ENCODE peak calls at places on chromosomes 12 and 14, in six cellular contexts. K is ascending aorta, S is Caco-2, C is retinal pigment epithelial cell, M is spleen, F is GM12865. O is an unnamed sample.

GRCh38 chr12:27486986-27487385 is 37.0 kb upstream of the PPFIBP1 start:
- DNase-seq in M (no peak), K (no peak), C (no peak), S (no peak), F (no peak), O (no peak)

GRCh38 chr12:27979145-27979544 is 6.6 kb upstream of the PTHLH start:
- DNase-seq in F (no peak), C (no peak), M (no peak), S (no peak), K (no peak), O (no peak)

GRCh38 chr14:101151226-101151929 is 247.9 kb upstream of the RTL1 start:
- DNase-seq in K (no peak), F (no peak), M (no peak), C (no peak), S (no peak), O (no peak)

GRCh38 chr14:101717663-101718490 is 43.6 kb upstream of the PPP2R5C start:
- DNase-seq in K (peak), C (no peak), S (peak), F (no peak), M (no peak), O (no peak)

GRCh38 chr12:60107992-60108391 is 512.2 kb downstream of the SLC16A7 start:
- DNase-seq in M (no peak), S (no peak), K (no peak), F (no peak), C (no peak), O (no peak)

GRCh38 chr14:59890676-59891075 is 20.1 kb upstream of the RTN1 start:
- DNase-seq in F (no peak), M (no peak), C (no peak), S (no peak), K (no peak), O (no peak)

GRCh38 chr12:98519257-98519907 is 4.0 kb downstream of the TMPO start:
- DNase-seq in S (no peak), F (no peak), C (no peak), M (no peak), K (no peak), O (no peak)

GRCh38 chr12:121483950-121484349 is 84.0 kb downstream of the RNF34 start:
- DNase-seq in S (no peak), F (no peak), K (no peak), M (no peak), C (no peak), O (no peak)

GRCh38 chr12:57993834-57994233 is 52.5 kb downstream of the ATP23 start:
- DNase-seq in S (no peak), C (no peak), F (no peak), M (no peak), K (no peak), O (no peak)

GRCh38 chr12:57992001-57992400 is 50.6 kb downstream of the ATP23 start:
- DNase-seq in K (no peak), M (no peak), S (no peak), C (no peak), F (no peak), O (no peak)

GRCh38 chr12:57990241-57990883 is 49.0 kb downstream of the ATP23 start:
- DNase-seq in F (no peak), K (no peak), M (no peak), S (no peak), C (no peak), O (no peak)

GRCh38 chr12:57989837-57990236 is 48.5 kb downstream of the ATP23 start:
- DNase-seq in F (no peak), M (no peak), K (no peak), S (no peak), C (no peak), O (no peak)

DNA sequence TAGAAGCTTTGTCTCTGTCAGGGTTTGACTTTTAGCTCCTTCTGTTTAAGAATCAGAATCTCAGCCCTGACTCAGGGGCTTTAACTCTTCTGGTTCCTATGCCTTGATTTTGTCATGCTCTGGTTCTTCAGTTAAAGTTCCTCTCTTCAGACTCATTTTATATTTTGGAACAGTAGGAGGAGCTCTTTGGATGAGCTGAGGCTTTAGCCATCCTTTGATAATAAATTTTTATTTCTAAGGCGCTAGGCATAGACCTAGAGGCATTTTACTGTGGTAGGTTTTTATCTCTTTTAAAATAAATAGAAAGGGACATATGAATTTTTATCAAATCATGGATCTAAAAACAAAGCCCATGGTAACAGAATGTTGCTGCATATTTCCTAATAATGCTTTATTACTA is 51.7 kb downstream of the ATP23 start:
- DNase-seq in M (no peak), S (no peak), F (no peak), C (no peak), K (no peak), O (no peak)
- TF ChIP-seq CTCF in M (no peak), S (no peak), F (no peak), C (no peak), K (no peak), O (no peak)

GRCh38 chr12:57439762-57440266 is 5.2 kb downstream of the INHBC start:
- DNase-seq in C (no peak), F (no peak), K (no peak), M (no peak), S (peak), O (no peak)
- TF ChIP-seq CTCF in C (no peak), F (no peak), K (no peak), M (no peak), S (no peak), O (no peak)

DNA sequence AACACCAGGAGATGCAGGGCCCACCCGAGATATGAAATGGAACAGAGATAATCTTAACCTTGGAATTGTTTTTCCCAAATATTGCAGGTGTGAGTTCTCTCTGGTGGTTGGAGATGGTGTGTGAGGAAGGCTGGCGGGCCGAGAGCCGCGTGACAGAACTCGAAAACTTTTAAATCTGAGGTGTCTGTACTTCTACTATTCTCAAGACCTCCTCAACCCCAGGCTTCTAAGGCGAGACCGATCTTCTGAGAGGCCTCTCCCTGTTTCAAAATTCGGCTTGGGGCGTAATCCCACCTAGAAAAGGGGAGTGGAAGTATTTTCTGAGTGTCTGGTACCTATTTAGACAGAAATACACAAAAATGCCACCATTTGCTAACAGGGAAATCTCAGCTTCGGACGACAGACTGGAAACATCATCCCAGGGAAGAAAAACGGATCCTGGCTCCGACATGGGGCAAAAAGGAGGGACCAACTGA is 610 bp downstream of the SARNP start:
- DNase-seq in K (peak), F (no peak), C (no peak), M (no peak), S (no peak), O (no peak)
- TF ChIP-seq CTCF in K (no peak), F (no peak), C (no peak), M (no peak), S (no peak), O (no peak)

GRCh38 chr14:99065551-99065950 is 206.4 kb downstream of the BCL11B start:
- DNase-seq in F (no peak), K (no peak), C (no peak), S (no peak), M (no peak), O (no peak)
- TF ChIP-seq CTCF in F (no peak), K (no peak), C (no peak), S (no peak), M (no peak), O (no peak)

GRCh38 chr12:105754313-105754712 is 384.4 kb downstream of the NUAK1 start:
- DNase-seq in M (no peak), S (no peak), K (no peak), C (no peak), F (no peak), O (no peak)

GRCh38 chr12:105761075-105761474 is 377.7 kb downstream of the NUAK1 start:
- DNase-seq in F (no peak), C (no peak), K (no peak), M (no peak), S (no peak), O (no peak)

GRCh38 chr12:105764216-105764835 is 374.4 kb downstream of the NUAK1 start:
- DNase-seq in M (no peak), C (no peak), F (no peak), K (no peak), S (no peak), O (no peak)

DNA sequence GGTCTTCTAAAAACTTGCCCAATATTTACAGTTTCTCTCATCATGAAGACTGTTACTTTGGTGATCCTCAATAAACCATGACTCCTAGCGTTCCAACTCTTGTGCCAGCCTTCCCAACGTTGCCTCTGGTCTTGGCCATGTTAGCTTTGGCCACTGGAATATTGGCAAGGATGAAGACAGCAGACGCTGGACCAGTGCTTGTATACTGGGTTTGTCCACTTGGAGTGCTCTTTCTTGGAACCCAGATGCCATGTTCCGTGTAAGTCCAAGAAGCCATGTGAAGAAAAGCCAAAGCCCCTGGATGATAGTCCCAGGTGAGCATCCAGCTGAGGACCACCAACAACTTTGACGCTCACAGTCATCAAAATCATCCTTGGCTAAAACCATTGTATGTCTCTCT is 379.6 kb downstream of the NUAK1 start:
- DNase-seq in M (no peak), S (no peak), K (no peak), F (no peak), C (no peak), O (no peak)
- TF ChIP-seq CTCF in M (no peak), S (no peak), K (no peak), F (no peak), C (no peak), O (no peak)

GRCh38 chr12:69129564-69129963 is 109.8 kb upstream of the CPSF6 start:
- DNase-seq in K (no peak), C (no peak), S (no peak), F (no peak), M (no peak), O (no peak)

GRCh38 chr12:69123909-69124638 is 115.3 kb upstream of the CPSF6 start:
- DNase-seq in M (no peak), F (no peak), C (no peak), S (no peak), K (no peak), O (no peak)

GRCh38 chr12:69129014-69129413 is 110.4 kb upstream of the CPSF6 start:
- DNase-seq in C (no peak), K (no peak), M (no peak), F (no peak), S (no peak), O (no peak)

GRCh38 chr12:69131073-69131472 is 108.3 kb upstream of the CPSF6 start:
- DNase-seq in S (no peak), K (no peak), M (no peak), C (no peak), F (no peak), O (no peak)

DNA sequence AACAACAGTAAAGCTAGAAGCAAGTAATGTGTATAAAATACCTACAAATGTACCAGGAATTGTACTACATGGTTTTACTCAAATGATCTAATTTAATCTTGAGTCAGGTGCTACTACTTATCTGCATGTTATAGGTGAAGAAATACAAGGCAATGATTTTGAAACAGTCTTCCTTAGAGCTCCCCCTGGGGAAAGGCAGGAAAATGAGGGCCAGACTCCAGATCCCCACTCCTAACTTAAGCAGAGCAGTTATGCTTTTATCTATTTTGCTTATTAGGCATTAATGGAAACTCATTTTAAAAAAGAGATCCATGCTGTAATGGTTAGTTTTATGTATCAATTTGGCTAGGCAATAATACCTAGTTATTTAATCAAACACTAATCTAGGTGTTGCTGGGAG is 109.3 kb upstream of the CPSF6 start:
- DNase-seq in C (no peak), M (no peak), F (no peak), K (no peak), S (no peak), O (no peak)
- TF ChIP-seq CTCF in C (peak), M (no peak), F (no peak), K (no peak), S (peak), O (no peak)

GRCh38 chr12:39375206-39375808 is 67.6 kb downstream of the KIF21A start:
- DNase-seq in C (no peak), M (no peak), K (no peak), S (no peak), F (peak), O (no peak)
- TF ChIP-seq CTCF in C (peak), M (no peak), K (no peak), S (no peak), F (peak), O (no peak)

DNA sequence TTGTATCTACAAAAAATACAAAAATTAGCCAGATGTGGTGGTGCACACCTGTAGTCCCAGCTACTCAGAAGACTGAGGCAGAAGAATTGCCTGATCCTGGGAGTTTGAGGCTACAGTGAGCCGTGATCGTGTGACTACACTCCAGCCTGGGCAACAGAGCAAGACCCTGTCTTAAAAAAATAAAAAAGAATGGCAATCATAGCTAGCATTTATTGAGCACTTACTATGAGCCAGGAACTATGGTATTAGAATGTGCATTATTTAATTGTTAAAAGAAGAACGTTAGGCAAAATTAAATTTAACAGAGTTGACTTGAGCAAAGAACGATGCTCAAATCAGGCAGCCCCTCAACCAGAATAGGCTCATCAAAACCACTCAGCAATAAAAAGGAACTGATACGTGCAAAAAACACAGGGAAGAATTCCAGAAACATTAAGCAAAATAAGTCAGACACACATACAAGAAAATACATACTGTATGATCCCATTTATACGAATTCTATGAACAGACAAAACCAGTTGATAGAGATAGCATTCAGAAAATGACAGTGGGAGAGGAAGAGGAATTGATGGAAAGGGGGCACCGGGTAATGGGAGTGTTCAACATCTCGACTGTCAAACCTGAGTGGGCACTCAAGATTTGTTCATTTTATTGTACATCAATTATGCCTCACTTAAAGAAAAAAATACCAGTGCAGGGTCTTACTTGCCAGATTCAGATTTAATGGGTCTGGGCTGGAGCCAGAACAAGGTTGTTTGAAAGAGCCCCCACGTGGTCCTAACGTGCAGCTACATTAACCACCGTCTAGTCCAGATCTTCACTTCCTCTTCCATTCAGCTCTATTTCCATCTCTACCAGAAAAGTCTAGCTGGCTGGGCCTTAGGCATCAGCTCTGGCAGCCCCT is 8.0 kb downstream of the SCNN1A start:
- DNase-seq in C (no peak), K (no peak), S (no peak), M (peak), F (peak), O (no peak)
- TF ChIP-seq CTCF in C (peak), K (no peak), S (no peak), M (peak), F (peak), O (peak)

O was measured in omental fat pad.